ENCODE peak calls at places on chromosome 15, in nine cellular contexts. V is CD4-positive, alpha-beta T cell; U is MM.1S; S is ovary; A is WTC11; C is pancreas; P is GM20000; B is astrocyte of the spinal cord; F is heart left ventricle. N is an unnamed sample.
A peak's percentile ranks its signal among the peaks of the same experiment; 100 is the strongest.

GRCh38 chr15:91348812-91349500 is 248.9 kb downstream of the SV2B start:
- DNase-seq in V (no peak), U (no peak), S (no peak), A (no peak), C (no peak), P (no peak), B (no peak), F (no peak), N (no peak)

GRCh38 chr15:47856071-47856470 is 138.8 kb downstream of the SEMA6D start:
- DNase-seq in V (no peak), U (no peak), S (no peak), A (no peak), C (no peak), P (no peak), B (no peak), F (no peak), N (no peak)

GRCh38 chr15:59522988-59523461 is 85.0 kb downstream of the FAM81A start:
- DNase-seq in V (peak; percentile 67), U (no peak), S (no peak), A (no peak), C (no peak), P (no peak), B (no peak), F (no peak), N (no peak)

GRCh38 chr15:53260647-53261046 is 470.5 kb upstream of the ONECUT1 start:
- DNase-seq in V (no peak), U (no peak), S (no peak), A (no peak), C (no peak), P (no peak), B (no peak), F (no peak), N (no peak)

GRCh38 chr15:90838066-90838465 is 30.3 kb upstream of the FURIN start:
- DNase-seq in V (peak; percentile 88), U (no peak), S (no peak), A (no peak), C (no peak), P (no peak), B (no peak), F (no peak), N (no peak)

GRCh38 chr15:101139986-101140696 is 111.7 kb downstream of the CHSY1 start:
- DNase-seq in V (no peak), U (peak; percentile 42), S (no peak), A (no peak), C (no peak), P (no peak), B (no peak), F (no peak), N (no peak)

GRCh38 chr15:64571857-64572291 is 111.5 kb downstream of the ZNF609 start:
- DNase-seq in V (no peak), U (peak; percentile 48), S (no peak), A (no peak), C (peak; percentile 31), P (peak; percentile 36), B (no peak), F (no peak), N (peak; percentile 65)

GRCh38 chr15:65888998-65889397 is 19.7 kb downstream of the RAB11A start:
- DNase-seq in V (no peak), U (no peak), S (no peak), A (no peak), C (no peak), P (no peak), B (no peak), F (no peak), N (no peak)

DNA sequence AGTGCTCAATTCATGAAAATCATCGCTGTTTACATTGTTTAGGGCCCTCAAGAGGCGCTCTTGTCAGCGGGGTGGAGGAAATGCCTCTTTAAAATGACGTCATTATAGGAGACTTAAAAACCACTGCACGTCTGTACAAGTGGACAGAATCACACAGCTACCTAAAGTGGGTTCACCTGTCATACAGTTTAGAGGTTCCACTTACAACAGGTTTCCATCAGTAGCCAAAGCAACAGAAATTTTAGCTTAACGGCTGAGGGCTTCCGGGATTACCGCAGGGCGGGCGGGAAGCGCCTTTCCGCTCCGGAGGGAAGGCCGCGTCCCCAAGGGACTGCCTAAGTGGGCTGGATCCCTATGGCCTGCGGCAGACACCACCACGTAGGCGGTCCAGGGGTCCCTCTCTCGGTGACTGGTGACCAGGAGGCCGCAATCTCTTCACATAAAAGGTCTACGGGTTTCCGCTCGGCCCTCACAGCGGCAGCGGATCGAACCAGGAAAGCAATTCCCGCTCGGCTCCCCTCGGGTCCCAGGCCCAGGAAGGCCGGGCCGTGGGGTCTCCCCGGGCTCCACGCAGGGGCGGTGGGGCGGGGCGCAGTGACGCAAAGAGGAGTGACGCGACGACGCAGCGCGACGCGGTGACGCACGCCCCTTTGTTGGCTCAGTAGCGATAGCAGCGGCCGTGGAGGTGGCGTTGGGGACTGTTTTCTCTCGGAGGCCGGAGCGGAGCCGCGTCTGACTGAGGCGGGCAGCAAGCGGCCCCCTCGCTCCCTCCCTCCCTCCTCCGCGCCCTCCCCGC is at the start of gene ARIH1:
- DNase-seq in V (peak; percentile 93), U (peak; percentile 95), S (peak; percentile 98), A (peak; percentile 96), C (peak; percentile 98), P (peak; percentile 94), B (peak; percentile 97), F (peak; percentile 99), N (peak; percentile 87)
- TF ChIP-seq CTCF in V (no peak), U (peak; percentile 49), S (peak; percentile 7), A (no peak), C (no peak), P (no peak), B (peak; percentile 43), F (peak; percentile 25), N (peak; percentile 55)

GRCh38 chr15:51912528-51912927 is 59.0 kb downstream of the LEO1 start:
- DNase-seq in V (no peak), U (no peak), S (no peak), A (no peak), C (no peak), P (no peak), B (no peak), F (no peak), N (no peak)

GRCh38 chr15:51917493-51917892 is 54.1 kb downstream of the LEO1 start:
- DNase-seq in V (no peak), U (no peak), S (no peak), A (peak; percentile 66), C (no peak), P (no peak), B (peak; percentile 29), F (no peak), N (no peak)
- TF ChIP-seq CTCF in V (no peak), U (peak; percentile 29), S (no peak), A (no peak), C (no peak), P (no peak), B (peak; percentile 57), F (no peak), N (peak; percentile 41)

GRCh38 chr15:70035719-70036077 is 62.0 kb downstream of the TLE3 start:
- DNase-seq in V (no peak), U (peak; percentile 64), S (no peak), A (no peak), C (no peak), P (peak; percentile 90), B (no peak), F (no peak), N (no peak)
- TF ChIP-seq CTCF in V (no peak), U (no peak), S (no peak), A (no peak), C (no peak), P (no peak), B (no peak), F (no peak), N (no peak)

GRCh38 chr15:28915935-28916334 is 30.2 kb downstream of the APBA2 start:
- DNase-seq in V (no peak), U (no peak), S (no peak), A (no peak), C (no peak), P (no peak), B (no peak), F (no peak), N (no peak)
- TF ChIP-seq CTCF in V (no peak), U (no peak), S (no peak), A (no peak), C (no peak), P (no peak), B (no peak), F (no peak), N (no peak)

GRCh38 chr15:57865294-57865693 is 158.8 kb downstream of the POLR2M start:
- DNase-seq in V (no peak), U (no peak), S (no peak), A (peak; percentile 38), C (no peak), P (no peak), B (no peak), F (no peak), N (no peak)
- TF ChIP-seq CTCF in V (no peak), U (peak; percentile 53), S (no peak), A (peak; percentile 73), C (peak; percentile 35), P (peak; percentile 42), B (peak; percentile 53), F (peak; percentile 56), N (peak; percentile 41)

GRCh38 chr15:86213420-86213819 is 133.7 kb downstream of the AGBL1 start:
- DNase-seq in V (no peak), U (no peak), S (no peak), A (no peak), C (no peak), P (no peak), B (no peak), F (no peak), N (no peak)
- TF ChIP-seq CTCF in V (no peak), U (peak; percentile 31), S (no peak), A (peak; percentile 35), C (no peak), P (no peak), B (no peak), F (no peak), N (peak; percentile 24)

GRCh38 chr15:34813446-34814190 is 18.3 kb upstream of the ACTC1 start:
- DNase-seq in V (no peak), U (no peak), S (no peak), A (no peak), C (no peak), P (no peak), B (no peak), F (no peak), N (no peak)
- TF ChIP-seq CTCF in V (no peak), U (no peak), S (no peak), A (no peak), C (no peak), P (no peak), B (no peak), F (no peak), N (no peak)

DNA sequence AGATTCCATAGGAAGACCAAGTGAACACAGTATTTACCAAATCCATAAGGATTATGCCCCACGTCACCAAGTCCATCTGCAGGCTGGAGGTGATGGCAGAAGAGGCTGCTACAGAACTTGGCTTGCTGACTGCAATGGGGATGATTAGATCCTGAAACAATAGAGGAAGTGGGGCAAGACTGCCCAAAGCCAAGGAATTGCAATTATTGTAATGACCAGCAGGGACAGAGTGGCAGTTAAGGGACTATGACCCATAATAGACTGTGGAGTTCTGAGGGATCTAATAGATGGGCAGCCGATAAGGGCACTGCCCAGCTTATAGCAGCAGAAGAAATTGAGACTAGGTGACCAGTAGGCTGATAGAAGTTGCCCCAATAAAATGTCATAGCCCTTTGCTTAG is 108.4 kb downstream of the MINAR1 start:
- DNase-seq in V (no peak), U (no peak), S (no peak), A (no peak), C (no peak), P (no peak), B (no peak), F (no peak), N (no peak)
- TF ChIP-seq CTCF in V (no peak), U (no peak), S (no peak), A (no peak), C (peak; percentile 7), P (no peak), B (no peak), F (no peak), N (no peak)